ENCODE peak calls at places on chromosomes 5 and 9, in seven cellular contexts. E is A549, X is tibial nerve, K is stomach, C is K562, B is upper lobe of left lung, A is ovary. D is an unnamed sample.

GRCh38 chr5:119179857-119180641 is 109.2 kb downstream of the DMXL1 start:
- DNase-seq in E (no peak), X (no peak), K (no peak), C (no peak), B (no peak), A (no peak), D (no peak)

GRCh38 chr9:110048976-110049698 is 158.8 kb downstream of the C9orf152 start:
- DNase-seq in E (no peak), X (no peak), K (no peak), C (no peak), B (peak), A (no peak), D (no peak)

GRCh38 chr9:115204827-115205506 is 87.0 kb upstream of the TNC start:
- DNase-seq in E (peak), X (no peak), K (no peak), C (no peak), B (no peak), A (no peak), D (no peak)

GRCh38 chr9:137777761-137778160 is 99.8 kb upstream of the CACNA1B start:
- DNase-seq in E (no peak), X (no peak), K (no peak), C (no peak), B (no peak), A (no peak), D (no peak)

GRCh38 chr5:64619609-64620008 is 70.7 kb upstream of the SHISAL2B start:
- DNase-seq in E (no peak), X (no peak), K (no peak), C (no peak), B (no peak), A (no peak), D (no peak)

GRCh38 chr5:122607818-122608217 is 167.1 kb upstream of the SNX2 start:
- DNase-seq in E (no peak), X (no peak), K (no peak), C (no peak), B (no peak), A (no peak), D (no peak)

GRCh38 chr5:165321912-165322311 is 1816.5 kb downstream of the MAT2B start:
- DNase-seq in E (no peak), X (no peak), K (no peak), C (no peak), B (no peak), A (no peak), D (no peak)

GRCh38 chr5:171562822-171563221 is 143.4 kb downstream of the FGF18 start:
- DNase-seq in E (no peak), X (no peak), K (no peak), C (no peak), B (no peak), A (no peak), D (no peak)

GRCh38 chr5:14463629-14464028 is 118.0 kb upstream of the OTULINL start:
- DNase-seq in E (peak), X (no peak), K (no peak), C (no peak), B (no peak), A (no peak), D (no peak)

DNA sequence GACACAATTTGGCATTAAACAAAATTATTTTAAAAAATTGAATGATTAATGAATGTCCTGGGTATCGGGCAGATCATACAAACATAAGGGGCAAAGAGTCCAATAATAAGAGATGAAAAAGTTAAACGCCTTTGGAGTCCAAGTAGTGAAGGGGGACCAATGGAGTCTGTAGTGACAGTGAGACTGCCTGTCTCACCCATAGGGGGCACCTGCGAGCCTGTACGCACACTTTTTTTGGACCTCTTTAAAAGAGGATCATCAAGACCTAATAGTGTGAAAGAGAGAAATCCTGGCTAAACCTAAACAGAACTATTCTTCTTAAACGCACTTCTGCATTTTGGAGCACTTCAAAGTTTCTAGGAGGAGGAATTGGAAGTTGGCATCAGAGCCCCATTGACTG is 636.0 kb upstream of the KLF4 start:
- DNase-seq in E (no peak), X (no peak), K (no peak), C (peak), B (no peak), A (no peak), D (no peak)
- TF ChIP-seq CTCF in E (no peak), X (no peak), K (no peak), C (peak), B (no peak), A (no peak), D (no peak)

DNA sequence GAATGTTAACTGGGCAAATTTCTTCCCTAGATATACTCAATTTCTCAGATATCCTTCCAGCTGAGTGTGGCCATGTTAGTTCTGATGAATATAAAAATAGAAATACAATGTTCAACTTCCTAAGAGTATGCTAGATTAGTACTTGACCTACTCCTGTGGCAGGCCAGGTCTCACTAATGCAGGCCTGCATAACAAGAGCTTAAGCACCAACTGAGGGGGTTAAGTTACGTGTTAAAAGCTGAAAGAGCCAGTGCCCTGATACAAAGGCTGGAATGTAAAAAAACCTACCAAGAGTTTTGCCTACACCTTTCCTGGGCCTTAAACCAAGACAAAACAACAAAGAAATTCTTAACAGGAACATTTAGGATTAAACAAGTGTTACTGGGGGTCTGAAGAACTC is 102.8 kb downstream of the MRPS30 start:
- DNase-seq in E (no peak), X (no peak), K (no peak), C (no peak), B (no peak), A (no peak), D (no peak)
- TF ChIP-seq EP300 in E (no peak), X (no peak), K (no peak), C (no peak), B (no peak), A (no peak), D (no peak)

GRCh38 chr5:8949908-8950307 is 596.0 kb downstream of the SEMA5A start:
- DNase-seq in E (no peak), X (no peak), K (no peak), C (no peak), B (no peak), A (no peak), D (no peak)

GRCh38 chr5:8953016-8953415 is 592.9 kb downstream of the SEMA5A start:
- DNase-seq in E (no peak), X (no peak), K (no peak), C (no peak), B (no peak), A (no peak), D (no peak)

GRCh38 chr5:8954801-8955200 is 591.1 kb downstream of the SEMA5A start:
- DNase-seq in E (no peak), X (no peak), K (no peak), C (no peak), B (no peak), A (no peak), D (no peak)

GRCh38 chr5:8953911-8954310 is 592.0 kb downstream of the SEMA5A start:
- DNase-seq in E (no peak), X (no peak), K (no peak), C (no peak), B (no peak), A (no peak), D (no peak)

DNA sequence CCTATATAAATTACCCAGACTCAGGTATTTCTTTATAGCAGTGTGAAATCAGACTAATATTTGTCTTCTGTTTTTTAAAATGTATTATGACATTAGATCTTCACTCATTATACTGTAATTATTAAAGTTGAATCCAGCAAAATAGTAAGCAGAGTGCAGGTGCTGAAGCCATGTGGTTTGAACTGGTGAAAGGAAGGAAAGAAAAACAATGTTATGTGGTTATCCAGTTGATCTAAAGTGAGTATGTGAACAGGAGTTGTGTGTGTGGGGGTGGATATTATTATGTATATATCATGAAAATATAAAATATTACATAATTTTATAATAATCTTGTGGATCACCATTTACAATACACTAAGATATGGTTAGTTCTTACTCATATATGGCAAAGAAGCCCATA is 593.7 kb downstream of the SEMA5A start:
- DNase-seq in E (no peak), X (no peak), K (no peak), C (no peak), B (no peak), A (no peak), D (no peak)
- H3K27ac ChIP-seq in E (no peak), X (no peak), K (no peak), C (no peak), B (no peak), A (no peak), D (no peak)

GRCh38 chr9:97772145-97772544 is 75.0 kb upstream of the XPA start:
- DNase-seq in E (no peak), X (no peak), K (no peak), C (no peak), B (peak), A (no peak), D (no peak)
- TF ChIP-seq CTCF in E (no peak), X (no peak), K (no peak), C (no peak), B (no peak), A (no peak), D (no peak)

DNA sequence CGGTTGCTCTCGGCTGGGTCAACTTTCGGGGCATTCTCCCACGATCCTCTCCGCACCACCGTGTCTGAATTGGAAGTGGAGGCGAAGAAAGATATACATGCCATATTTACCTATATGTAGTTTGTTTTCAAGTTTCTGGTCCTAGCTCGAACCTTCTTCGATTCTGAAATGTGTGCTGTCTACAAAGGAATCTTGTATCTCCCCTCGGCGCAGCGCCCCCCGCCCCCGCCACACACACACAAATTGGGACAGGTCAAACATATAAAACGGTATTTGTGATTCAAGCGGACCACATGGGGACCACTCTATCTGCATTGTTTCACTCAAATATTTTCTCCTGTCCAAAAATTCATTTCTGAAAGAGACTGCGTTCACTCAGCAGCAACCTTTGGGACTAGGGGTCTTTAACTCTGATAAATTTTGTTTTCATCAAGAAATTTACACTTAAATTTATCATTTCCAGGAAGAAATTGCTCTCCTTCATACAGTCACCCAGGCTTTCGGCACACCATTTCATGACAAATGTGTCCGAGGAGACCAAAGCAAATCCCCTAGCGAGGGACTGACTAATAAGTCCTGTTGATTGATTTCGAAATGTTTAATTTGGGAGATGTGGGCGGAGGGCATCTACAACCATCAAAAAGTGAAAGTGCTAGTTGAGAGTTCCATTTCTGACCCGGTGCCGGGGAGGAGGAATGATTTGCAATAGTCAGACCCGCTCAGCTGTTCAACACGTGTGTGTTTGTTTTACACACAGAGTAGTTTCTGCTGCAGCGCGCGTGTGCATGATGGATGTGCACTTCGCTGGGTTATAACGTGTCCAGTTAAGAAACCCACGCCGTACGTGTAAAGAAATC is 1.1 kb upstream of the NR4A3 start:
- DNase-seq in E (peak), X (peak), K (peak), C (no peak), B (peak), A (peak), D (peak)
- TF ChIP-seq EP300 in E (no peak), X (peak), K (no peak), C (no peak), B (no peak), A (peak), D (no peak)

DNA sequence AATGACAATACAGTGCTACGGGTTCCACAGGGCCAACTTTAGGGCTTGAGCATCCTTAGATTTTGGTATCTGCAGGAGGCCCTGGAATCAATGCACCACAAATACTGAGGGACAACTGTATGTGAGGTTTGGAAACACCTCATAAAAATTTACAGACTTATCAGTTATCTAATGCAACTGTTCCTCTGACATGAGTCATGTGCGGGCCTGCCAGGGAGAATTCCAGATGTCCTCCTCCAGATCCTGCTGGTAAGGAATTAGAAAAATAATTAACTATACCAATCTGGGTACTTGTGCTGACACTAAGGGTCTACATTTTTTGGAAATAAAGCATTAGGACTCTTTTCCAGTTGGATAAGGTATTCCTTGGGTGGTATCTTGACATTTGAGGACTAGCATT is 333.3 kb downstream of the ARRDC3 start:
- DNase-seq in E (peak), X (no peak), K (no peak), C (no peak), B (no peak), A (no peak), D (no peak)
- H3K27ac ChIP-seq in E (peak), X (no peak), K (no peak), C (no peak), B (no peak), A (no peak), D (no peak)

GRCh38 chr5:62562867-62563266 is 15.8 kb upstream of the LRRC70 start:
- DNase-seq in E (no peak), X (no peak), K (no peak), C (no peak), B (no peak), A (no peak), D (no peak)
- TF ChIP-seq CTCF in E (no peak), X (no peak), K (no peak), C (no peak), B (no peak), A (no peak), D (no peak)

DNA sequence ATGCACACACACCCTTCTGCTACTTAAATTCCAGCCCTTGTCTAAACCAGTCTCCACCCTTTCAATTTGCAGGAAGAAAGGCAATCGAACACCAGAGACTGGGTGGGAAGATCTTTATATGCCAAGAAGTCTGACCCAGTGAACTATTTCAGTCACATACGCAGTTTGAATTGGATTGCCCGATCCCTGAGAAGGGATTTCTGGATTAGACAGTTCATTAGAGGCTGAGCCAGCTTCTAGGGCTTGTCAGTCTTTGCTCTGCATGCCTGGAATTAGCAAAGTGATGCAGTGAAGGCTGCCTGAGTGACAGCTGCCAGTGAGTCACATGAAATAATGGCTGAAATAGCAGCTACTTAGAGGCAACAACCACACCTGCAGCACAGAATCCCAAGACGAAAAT is 159.9 kb downstream of the PPP2R2B start:
- DNase-seq in E (no peak), X (no peak), K (no peak), C (no peak), B (no peak), A (no peak), D (no peak)
- TF ChIP-seq EP300 in E (no peak), X (no peak), K (no peak), C (no peak), B (no peak), A (no peak), D (no peak)

GRCh38 chr5:150319484-150319790 is 16.7 kb upstream of the ARSI start:
- DNase-seq in E (no peak), X (no peak), K (no peak), C (no peak), B (no peak), A (no peak), D (no peak)
- H3K27ac ChIP-seq in E (peak), X (no peak), K (no peak), C (no peak), B (no peak), A (no peak), D (no peak)

D was measured in esophagus muscularis mucosa.